ENCODE peak calls at places on chromosomes 2 and 18, in six cellular contexts. A is A549, C is neural progenitor cell, G is right atrium auricular region, W is cardiac muscle cell, N is upper lobe of right lung. D is an unnamed sample.

GRCh38 chr2:73085691-73086090 is 14.2 kb upstream of the SFXN5 start:
- DNase-seq in A (peak; percentile 87), C (peak; percentile 91), G (peak; percentile 88), W (peak; percentile 75), N (peak; percentile 91), D (peak; percentile 84)

GRCh38 chr18:38318416-38318815 is 752.8 kb upstream of the CELF4 start:
- DNase-seq in A (no peak), C (no peak), G (no peak), W (no peak), N (no peak), D (no peak)

GRCh38 chr2:206260427-206261012 is 13.9 kb upstream of the ZDBF2 start:
- DNase-seq in A (peak; percentile 37), C (no peak), G (no peak), W (peak; percentile 52), N (no peak), D (no peak)

GRCh38 chr2:10413488-10413887 is 34.6 kb downstream of the ODC1 start:
- DNase-seq in A (no peak), C (no peak), G (no peak), W (no peak), N (no peak), D (no peak)

GRCh38 chr2:109736177-109736827 is 57.8 kb upstream of the RGPD5 start:
- DNase-seq in A (peak; percentile 17), C (peak; percentile 69), G (peak; percentile 76), W (peak; percentile 80), N (peak; percentile 56), D (no peak)

GRCh38 chr2:83573060-83573459 is 886.0 kb downstream of the SUCLG1 start:
- DNase-seq in A (no peak), C (no peak), G (no peak), W (no peak), N (no peak), D (no peak)

GRCh38 chr2:27209621-27210401 is 2.0 kb upstream of the ATRAID start:
- DNase-seq in A (no peak), C (no peak), G (no peak), W (no peak), N (no peak), D (no peak)

GRCh38 chr2:146634256-146635068 is 1210.4 kb upstream of the ACVR2A start:
- DNase-seq in A (peak; percentile 13), C (no peak), G (no peak), W (peak; percentile 21), N (no peak), D (no peak)

GRCh38 chr2:44741507-44741906 is 200.0 kb upstream of the SIX3 start:
- DNase-seq in A (no peak), C (no peak), G (no peak), W (no peak), N (no peak), D (no peak)

GRCh38 chr2:201971516-201972228 is 62.0 kb upstream of the FZD7 start:
- DNase-seq in A (no peak), C (no peak), G (no peak), W (peak; percentile 33), N (no peak), D (no peak)

GRCh38 chr2:239329972-239330572 is 70.7 kb downstream of the HDAC4 start:
- DNase-seq in A (no peak), C (no peak), G (peak; percentile 58), W (no peak), N (no peak), D (peak; percentile 75)

GRCh38 chr2:41966920-41967319 is 80.9 kb upstream of the PKDCC start:
- DNase-seq in A (no peak), C (no peak), G (peak; percentile 88), W (no peak), N (no peak), D (peak; percentile 77)

GRCh38 chr18:43486462-43486861 is 209.2 kb upstream of the SYT4 start:
- DNase-seq in A (no peak), C (peak; percentile 55), G (no peak), W (no peak), N (no peak), D (no peak)

GRCh38 chr2:131724019-131724418 is 196.3 kb downstream of the CCDC74A start:
- DNase-seq in A (no peak), C (no peak), G (no peak), W (peak; percentile 26), N (no peak), D (no peak)

GRCh38 chr2:204453730-204454167 is 91.5 kb upstream of the PARD3B start:
- DNase-seq in A (peak; percentile 6), C (peak; percentile 37), G (no peak), W (peak; percentile 6), N (peak; percentile 73), D (no peak)

GRCh38 chr18:48834421-48835011 is 116.2 kb downstream of the SMAD7 start:
- DNase-seq in A (peak; percentile 61), C (no peak), G (peak; percentile 93), W (peak; percentile 89), N (peak; percentile 89), D (peak; percentile 88)

GRCh38 chr2:119476301-119477117 is 44.9 kb downstream of the TMEM37 start:
- DNase-seq in A (peak; percentile 57), C (peak; percentile 83), G (peak; percentile 64), W (peak; percentile 81), N (peak; percentile 79), D (peak; percentile 77)

GRCh38 chr18:27656167-27656778 is 471.2 kb upstream of the CHST9 start:
- DNase-seq in A (no peak), C (no peak), G (no peak), W (no peak), N (no peak), D (no peak)

GRCh38 chr2:240300840-240301239 is 134.6 kb upstream of the GPC1 start:
- DNase-seq in A (no peak), C (no peak), G (no peak), W (no peak), N (peak; percentile 52), D (no peak)

GRCh38 chr18:67520276-67521035 is 3.9 kb upstream of the DSEL start:
- DNase-seq in A (no peak), C (no peak), G (no peak), W (peak; percentile 93), N (no peak), D (no peak)

GRCh38 chr2:233248999-233249398 is 2.5 kb upstream of the ATG16L1 start:
- DNase-seq in A (no peak), C (no peak), G (no peak), W (no peak), N (no peak), D (no peak)

GRCh38 chr18:22145160-22145559 is 24.2 kb upstream of the GATA6 start:
- DNase-seq in A (no peak), C (no peak), G (no peak), W (no peak), N (no peak), D (no peak)

GRCh38 chr18:35756506-35757117 is 175.1 kb downstream of the GALNT1 start:
- DNase-seq in A (peak; percentile 16), C (peak; percentile 80), G (no peak), W (peak; percentile 71), N (no peak), D (no peak)

GRCh38 chr18:28594034-28594433 is 417.1 kb upstream of the CDH2 start:
- DNase-seq in A (no peak), C (no peak), G (no peak), W (no peak), N (no peak), D (no peak)

GRCh38 chr18:77096936-77097886 is 35.4 kb downstream of the MBP start:
- DNase-seq in A (no peak), C (no peak), G (no peak), W (no peak), N (no peak), D (no peak)
- H3K27ac ChIP-seq in A (no peak overlapping the region), C (no peak overlapping the region), G (peak overlapping the region; percentile 86), W (no peak overlapping the region), N (no peak overlapping the region), D (no peak overlapping the region)

GRCh38 chr2:176079851-176080539 is 3.8 kb downstream of the EVX2 start:
- DNase-seq in A (peak; percentile 82), C (peak; percentile 94), G (peak; percentile 54), W (peak; percentile 39), N (peak; percentile 63), D (peak; percentile 69)
- TF ChIP-seq CTCF in A (peak; percentile 93), C (peak; percentile 96), G (peak; percentile 79), W (peak; percentile 70), N (peak; percentile 49), D (peak; percentile 15)

GRCh38 chr2:84847326-84848050 is 33.4 kb downstream of the TRABD2A start:
- DNase-seq in A (no peak), C (no peak), G (no peak), W (peak; percentile 65), N (no peak), D (no peak)

GRCh38 chr2:84846732-84847131 is 34.2 kb downstream of the TRABD2A start:
- DNase-seq in A (no peak), C (no peak), G (no peak), W (peak; percentile 8), N (no peak), D (no peak)

GRCh38 chr2:84844141-84844540 is 36.7 kb downstream of the TRABD2A start:
- DNase-seq in A (no peak), C (no peak), G (no peak), W (no peak), N (no peak), D (no peak)

GRCh38 chr2:84849271-84849952 is 31.5 kb downstream of the TRABD2A start:
- DNase-seq in A (no peak), C (no peak), G (no peak), W (no peak), N (no peak), D (no peak)

DNA sequence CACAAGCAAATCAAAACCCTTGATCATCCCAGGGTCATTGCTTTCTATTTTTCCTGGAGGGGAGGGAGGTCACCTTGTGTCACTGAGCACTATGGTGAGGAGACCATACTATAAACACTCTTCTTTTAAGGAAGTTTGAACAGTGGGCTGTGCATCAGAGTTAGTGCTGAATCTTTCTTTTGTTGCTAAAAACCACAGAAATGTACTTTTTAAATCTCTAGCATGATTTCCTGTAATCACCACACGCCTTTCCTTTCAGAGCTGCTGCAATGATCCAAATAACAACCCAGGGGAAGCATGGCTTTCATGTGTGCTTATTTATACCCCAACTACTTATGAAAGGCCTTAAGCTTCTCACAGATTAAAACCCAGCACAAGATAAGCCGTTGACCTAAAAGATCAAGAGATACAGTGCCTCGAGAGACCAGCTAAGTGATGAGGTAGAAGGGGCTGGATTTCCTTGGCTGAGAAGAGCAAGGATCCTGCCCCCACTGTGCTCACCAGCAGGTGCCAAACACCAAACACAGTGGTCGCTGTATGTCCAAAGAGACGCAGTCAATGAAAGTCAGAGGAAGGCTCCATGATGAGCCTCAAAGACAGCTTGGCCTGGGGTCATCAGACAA is 34.7 kb downstream of the TRABD2A start:
- DNase-seq in A (no peak), C (no peak), G (no peak), W (peak; percentile 63), N (no peak), D (peak; percentile 17)
- H3K27ac ChIP-seq in A (no peak overlapping the region), C (no peak overlapping the region), G (no peak overlapping the region), W (no peak overlapping the region), N (peak overlapping the region; percentile 67), D (no peak overlapping the region)

GRCh38 chr2:28226558-28226957 is 166.1 kb upstream of the FOSL2 start:
- DNase-seq in A (no peak), C (no peak), G (no peak), W (no peak), N (no peak), D (no peak)

GRCh38 chr2:28231110-28231621 is 161.5 kb upstream of the FOSL2 start:
- DNase-seq in A (no peak), C (no peak), G (no peak), W (peak; percentile 60), N (no peak), D (no peak)

GRCh38 chr2:28225472-28225915 is 167.2 kb upstream of the FOSL2 start:
- DNase-seq in A (no peak), C (no peak), G (no peak), W (peak; percentile 17), N (no peak), D (no peak)

GRCh38 chr2:28227498-28227897 is 165.2 kb upstream of the FOSL2 start:
- DNase-seq in A (no peak), C (no peak), G (no peak), W (no peak), N (no peak), D (no peak)

GRCh38 chr2:28228419-28228995 is 164.2 kb upstream of the FOSL2 start:
- DNase-seq in A (no peak), C (no peak), G (no peak), W (no peak), N (no peak), D (no peak)
- TF ChIP-seq CTCF in A (peak; percentile 21), C (no peak), G (no peak), W (no peak), N (no peak), D (no peak)

D was measured in coronary artery.